ENCODE peak calls at places on chromosomes 1 and 21, in five cellular contexts. One of them, this sample, is unnamed.

GRCh38 chr21:45634511-45635183 is 8.9 kb upstream of the PCBP3 start:
- DNase-seq in sigmoid colon: no peak
- DNase-seq in A549: no peak
- DNase-seq in GM12878: no peak
- DNase-seq in transverse colon: no peak
- DNase-seq in this sample: no peak

GRCh38 chr1:193677874-193678273 is 491.5 kb upstream of the B3GALT2 start:
- DNase-seq in sigmoid colon: no peak
- DNase-seq in GM12878: no peak
- DNase-seq in transverse colon: no peak
- DNase-seq in A549: no peak
- DNase-seq in this sample: no peak

GRCh38 chr1:176701151-176701866 is 238.3 kb downstream of the PAPPA2 start:
- DNase-seq in transverse colon: no peak
- DNase-seq in A549: no peak
- DNase-seq in sigmoid colon: no peak
- DNase-seq in GM12878: no peak
- DNase-seq in this sample: no peak

GRCh38 chr1:217244946-217245345 is 385.9 kb downstream of the GPATCH2 start:
- DNase-seq in A549: no peak
- DNase-seq in transverse colon: no peak
- DNase-seq in sigmoid colon: no peak
- DNase-seq in GM12878: no peak
- DNase-seq in this sample: no peak

GRCh38 chr1:68230901-68231626 is 1.3 kb downstream of the WLS start:
- DNase-seq in GM12878: no peak
- DNase-seq in transverse colon: peak
- DNase-seq in A549: no peak
- DNase-seq in sigmoid colon: peak
- DNase-seq in this sample: peak

GRCh38 chr1:115220340-115221030 is 117.6 kb downstream of the NGF start:
- DNase-seq in sigmoid colon: no peak
- DNase-seq in transverse colon: no peak
- DNase-seq in A549: no peak
- DNase-seq in GM12878: no peak
- DNase-seq in this sample: no peak

GRCh38 chr1:155006601-155007101 is 4.0 kb downstream of the ZBTB7B start:
- DNase-seq in transverse colon: peak
- DNase-seq in GM12878: no peak
- DNase-seq in sigmoid colon: no peak
- DNase-seq in A549: no peak
- DNase-seq in this sample: no peak

GRCh38 chr1:212973899-212974298 is 23.6 kb downstream of the VASH2 start:
- DNase-seq in GM12878: no peak
- DNase-seq in A549: no peak
- DNase-seq in sigmoid colon: peak
- DNase-seq in transverse colon: no peak
- DNase-seq in this sample: no peak

GRCh38 chr1:42861014-42861399 is 14.6 kb downstream of the ZNF691 start:
- DNase-seq in A549: no peak
- DNase-seq in GM12878: no peak
- DNase-seq in sigmoid colon: no peak
- DNase-seq in transverse colon: no peak
- DNase-seq in this sample: no peak

GRCh38 chr1:22487781-22488180 is 36.1 kb downstream of the ZBTB40 start:
- DNase-seq in A549: no peak
- DNase-seq in sigmoid colon: no peak
- DNase-seq in GM12878: no peak
- DNase-seq in transverse colon: no peak
- DNase-seq in this sample: peak
- TF ChIP-seq EP300 in A549: no peak
- TF ChIP-seq EP300 in sigmoid colon: no peak
- TF ChIP-seq EP300 in GM12878: no peak
- TF ChIP-seq EP300 in transverse colon: no peak
- TF ChIP-seq EP300 in this sample: no peak

DNA sequence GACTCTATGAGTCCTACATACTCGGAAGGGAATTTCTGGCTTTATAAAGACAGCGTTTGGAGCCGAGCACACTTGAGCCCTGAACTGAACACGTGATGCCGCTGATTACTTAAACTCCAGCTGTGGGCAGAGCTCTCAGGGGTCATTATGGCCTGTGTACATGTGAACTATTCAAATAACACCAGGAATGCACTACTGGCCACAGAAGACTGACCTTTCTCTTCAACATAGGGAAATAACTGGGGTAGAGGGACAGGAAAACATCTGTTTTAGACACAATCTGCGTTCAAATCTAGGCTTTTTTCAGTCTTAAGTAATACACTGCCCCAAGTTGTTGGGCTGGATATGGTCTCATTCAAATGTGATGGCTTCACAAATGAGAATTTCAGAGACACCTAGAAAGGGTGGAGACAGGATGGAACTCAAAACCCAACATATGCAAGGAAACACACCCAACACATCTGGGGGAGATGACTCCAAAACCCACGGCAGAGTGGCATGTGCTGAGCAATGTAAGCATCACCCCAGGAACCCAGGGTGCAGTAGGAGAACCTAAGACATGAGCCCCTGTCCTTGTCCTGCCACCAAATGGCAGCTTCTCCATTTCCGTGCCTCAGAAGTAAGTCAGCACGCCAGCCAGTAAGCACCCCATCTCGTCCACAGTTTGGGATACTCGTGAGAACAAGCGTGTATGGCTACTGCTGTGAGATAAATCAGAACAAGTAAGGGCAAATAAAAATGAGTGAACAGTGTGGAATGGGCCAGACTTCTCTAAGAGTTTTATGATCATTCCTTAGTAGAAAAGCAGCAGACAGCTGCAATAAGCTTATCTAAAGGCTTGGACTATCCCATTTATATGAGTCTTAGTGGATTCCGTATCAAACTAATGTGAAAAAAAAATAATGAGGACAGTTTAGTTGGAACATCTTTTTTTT is 24.9 kb downstream of the NID1 start:
- DNase-seq in transverse colon: no peak
- DNase-seq in sigmoid colon: peak
- DNase-seq in GM12878: no peak
- DNase-seq in A549: no peak
- DNase-seq in this sample: peak
- TF ChIP-seq EP300 in transverse colon: no peak
- TF ChIP-seq EP300 in sigmoid colon: no peak
- TF ChIP-seq EP300 in GM12878: no peak
- TF ChIP-seq EP300 in A549: no peak
- TF ChIP-seq EP300 in this sample: no peak

GRCh38 chr1:46575778-46576177 is 24.3 kb upstream of the KNCN start:
- DNase-seq in GM12878: no peak
- DNase-seq in A549: no peak
- DNase-seq in transverse colon: no peak
- DNase-seq in sigmoid colon: no peak
- DNase-seq in this sample: no peak
- TF ChIP-seq EP300 in GM12878: no peak
- TF ChIP-seq EP300 in A549: no peak
- TF ChIP-seq EP300 in transverse colon: no peak
- TF ChIP-seq EP300 in sigmoid colon: no peak
- TF ChIP-seq EP300 in this sample: no peak

GRCh38 chr1:88892146-88892877 is 945 bp upstream of the GTF2B start:
- DNase-seq in sigmoid colon: no peak
- DNase-seq in transverse colon: no peak
- DNase-seq in GM12878: no peak
- DNase-seq in A549: peak
- DNase-seq in this sample: no peak

GRCh38 chr1:88885933-88886332 is 5.4 kb downstream of the GTF2B start:
- DNase-seq in sigmoid colon: no peak
- DNase-seq in transverse colon: no peak
- DNase-seq in GM12878: no peak
- DNase-seq in A549: no peak
- DNase-seq in this sample: no peak

GRCh38 chr1:88890790-88891317 is 513 bp downstream of the GTF2B start:
- DNase-seq in transverse colon: peak
- DNase-seq in sigmoid colon: no peak
- DNase-seq in A549: no peak
- DNase-seq in GM12878: no peak
- DNase-seq in this sample: no peak

GRCh38 chr1:88888755-88889154 is 2.6 kb downstream of the GTF2B start:
- DNase-seq in transverse colon: no peak
- DNase-seq in A549: no peak
- DNase-seq in sigmoid colon: no peak
- DNase-seq in GM12878: no peak
- DNase-seq in this sample: no peak

DNA sequence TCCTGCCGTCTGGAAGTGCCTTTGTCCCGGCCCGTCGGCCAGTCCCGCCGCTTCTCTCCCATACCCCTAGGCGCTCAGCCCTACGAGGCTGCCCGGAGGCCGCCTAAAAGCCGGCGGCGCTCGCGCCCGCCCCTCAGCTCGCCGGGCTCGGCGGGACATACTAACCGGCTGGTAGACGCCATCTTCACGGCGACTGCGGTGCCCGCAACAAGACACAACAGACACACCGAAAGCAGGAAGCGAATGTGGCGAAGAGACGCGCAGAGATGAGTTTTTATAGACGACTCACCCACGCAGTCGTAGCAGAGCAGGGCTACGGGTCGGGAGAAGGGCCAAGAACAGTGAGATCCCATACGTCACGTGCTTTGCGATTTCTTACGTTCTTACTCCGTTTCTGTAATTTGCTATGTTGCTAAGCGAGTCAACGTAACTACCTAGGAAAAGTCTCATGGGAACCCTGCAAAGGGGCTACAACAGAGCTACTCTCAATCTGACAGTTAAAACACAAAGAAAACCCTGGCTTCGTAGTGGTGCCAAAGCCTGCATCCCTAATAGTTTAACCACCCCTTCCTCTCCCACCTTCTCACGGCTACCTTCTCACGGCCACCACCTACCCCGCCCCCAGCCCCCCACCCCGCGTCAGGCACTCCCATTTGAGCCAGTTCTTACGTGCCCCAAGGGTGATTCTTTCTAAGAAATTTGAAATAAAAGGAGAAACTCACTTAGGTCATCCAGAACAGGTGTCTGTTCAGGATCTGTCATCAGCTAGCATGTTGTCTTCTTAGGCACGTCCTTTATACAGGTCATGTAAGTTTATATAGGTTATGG is at the start of gene GTF2B:
- DNase-seq in A549: peak
- DNase-seq in sigmoid colon: peak
- DNase-seq in transverse colon: peak
- DNase-seq in GM12878: peak
- DNase-seq in this sample: peak
- TF ChIP-seq EP300 in A549: no peak
- TF ChIP-seq EP300 in sigmoid colon: peak
- TF ChIP-seq EP300 in transverse colon: no peak
- TF ChIP-seq EP300 in GM12878: no peak
- TF ChIP-seq EP300 in this sample: no peak

GRCh38 chr1:159924791-159925712 is at the start of gene TAGLN2:
- DNase-seq in transverse colon: peak
- DNase-seq in A549: peak
- DNase-seq in GM12878: peak
- DNase-seq in sigmoid colon: peak
- DNase-seq in this sample: peak
- TF ChIP-seq EP300 in transverse colon: no peak
- TF ChIP-seq EP300 in A549: peak
- TF ChIP-seq EP300 in GM12878: no peak
- TF ChIP-seq EP300 in sigmoid colon: no peak
- TF ChIP-seq EP300 in this sample: no peak

DNA sequence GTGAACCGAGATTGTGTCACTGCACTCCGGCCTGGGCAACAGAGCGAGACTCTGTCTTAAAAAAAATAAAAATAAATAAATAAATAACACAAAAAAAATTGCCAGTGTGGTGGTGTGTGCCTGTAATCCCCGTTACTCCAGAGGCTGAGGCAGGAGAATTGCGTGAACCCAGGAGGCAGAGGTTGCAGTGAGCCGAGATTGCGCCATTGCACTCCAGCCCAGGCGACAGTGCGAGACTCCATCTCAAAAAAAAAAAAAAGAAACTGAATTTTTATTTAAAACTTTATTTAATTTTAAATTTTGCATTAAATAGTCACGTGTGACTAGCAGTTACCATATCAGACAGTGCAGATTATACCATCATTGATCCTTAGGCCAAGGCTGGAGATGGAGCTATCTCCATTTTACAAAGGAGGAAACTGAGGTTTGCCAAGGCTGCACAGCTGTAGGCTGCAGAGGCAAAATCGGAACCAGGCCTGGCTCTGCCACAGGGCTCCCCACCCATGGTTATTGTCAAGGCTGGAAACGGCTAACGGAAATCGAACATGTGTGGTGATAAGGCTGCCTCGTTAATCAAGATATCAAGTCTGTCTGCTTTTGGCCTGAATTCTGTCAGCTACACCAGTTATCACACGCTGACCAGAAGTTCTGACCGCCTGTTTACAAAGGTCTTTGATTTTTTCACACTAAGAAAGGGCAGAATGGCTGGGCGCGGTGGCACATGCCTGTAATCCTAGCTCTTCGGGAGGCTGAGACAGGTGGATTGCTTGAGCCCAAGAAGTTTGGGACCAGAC is 20.5 kb downstream of the HSPG2 start:
- DNase-seq in GM12878: no peak
- DNase-seq in sigmoid colon: no peak
- DNase-seq in A549: no peak
- DNase-seq in transverse colon: no peak
- DNase-seq in this sample: no peak
- TF ChIP-seq EP300 in GM12878: no peak
- TF ChIP-seq EP300 in sigmoid colon: no peak
- TF ChIP-seq EP300 in A549: no peak
- TF ChIP-seq EP300 in transverse colon: no peak
- TF ChIP-seq EP300 in this sample: no peak

This sample was measured in ovary.